ENCODE peak calls at places on chromosome 10, in eight cellular contexts. N, Q, C, Y, T, D, L and B are unnamed samples.

GRCh38 chr10:84957427-84957826 is 629.0 kb downstream of the CCSER2 start:
- DNase-seq in N (no peak), Q (no peak), C (no peak), Y (no peak), T (no peak), D (no peak), L (no peak), B (no peak)

GRCh38 chr10:6195891-6196290 is 6.8 kb upstream of the PFKFB3 start:
- DNase-seq in N (no peak), Q (no peak), C (no peak), Y (no peak), T (no peak), D (peak), L (no peak), B (no peak)

GRCh38 chr10:113347508-113347907 is 205.3 kb upstream of the HABP2 start:
- DNase-seq in N (no peak), Q (no peak), C (peak), Y (no peak), T (no peak), D (peak), L (no peak), B (no peak)

GRCh38 chr10:48604408-48605263 is at the start of gene ARHGAP22:
- DNase-seq in N (peak), Q (no peak), C (no peak), Y (peak), T (no peak), D (peak), L (no peak), B (peak)

GRCh38 chr10:120456626-120457430 is at the start of gene PLPP4:
- DNase-seq in N (peak), Q (no peak), C (no peak), Y (peak), T (no peak), D (no peak), L (no peak), B (peak)

GRCh38 chr10:77643795-77644468 is 6.3 kb upstream of the KCNMA1 start:
- DNase-seq in N (peak), Q (no peak), C (peak), Y (no peak), T (peak), D (no peak), L (peak), B (no peak)

GRCh38 chr10:47361293-47361692 is 13.1 kb downstream of the RBP3 start:
- DNase-seq in N (peak), Q (peak), C (peak), Y (no peak), T (peak), D (no peak), L (peak), B (no peak)

GRCh38 chr10:97820305-97820704 is 29.3 kb upstream of the GOLGA7B start:
- DNase-seq in N (no peak), Q (no peak), C (no peak), Y (no peak), T (no peak), D (no peak), L (no peak), B (no peak)

GRCh38 chr10:100528885-100529472 is 692 bp downstream of the NDUFB8 start:
- DNase-seq in N (peak), Q (no peak), C (no peak), Y (no peak), T (no peak), D (peak), L (no peak), B (no peak)

GRCh38 chr10:63901916-63902315 is 380.7 kb downstream of the REEP3 start:
- DNase-seq in N (no peak), Q (no peak), C (no peak), Y (no peak), T (no peak), D (no peak), L (no peak), B (no peak)

GRCh38 chr10:60461688-60462087 is 72.0 kb upstream of the ANK3 start:
- DNase-seq in N (no peak), Q (no peak), C (no peak), Y (no peak), T (no peak), D (no peak), L (no peak), B (no peak)

GRCh38 chr10:79344502-79345195 is 2.6 kb upstream of the PPIF start:
- DNase-seq in N (no peak), Q (no peak), C (peak), Y (no peak), T (no peak), D (no peak), L (no peak), B (no peak)

GRCh38 chr10:118995739-118996138 is 33.8 kb upstream of the NANOS1 start:
- DNase-seq in N (no peak), Q (no peak), C (no peak), Y (no peak), T (no peak), D (no peak), L (no peak), B (peak)

DNA sequence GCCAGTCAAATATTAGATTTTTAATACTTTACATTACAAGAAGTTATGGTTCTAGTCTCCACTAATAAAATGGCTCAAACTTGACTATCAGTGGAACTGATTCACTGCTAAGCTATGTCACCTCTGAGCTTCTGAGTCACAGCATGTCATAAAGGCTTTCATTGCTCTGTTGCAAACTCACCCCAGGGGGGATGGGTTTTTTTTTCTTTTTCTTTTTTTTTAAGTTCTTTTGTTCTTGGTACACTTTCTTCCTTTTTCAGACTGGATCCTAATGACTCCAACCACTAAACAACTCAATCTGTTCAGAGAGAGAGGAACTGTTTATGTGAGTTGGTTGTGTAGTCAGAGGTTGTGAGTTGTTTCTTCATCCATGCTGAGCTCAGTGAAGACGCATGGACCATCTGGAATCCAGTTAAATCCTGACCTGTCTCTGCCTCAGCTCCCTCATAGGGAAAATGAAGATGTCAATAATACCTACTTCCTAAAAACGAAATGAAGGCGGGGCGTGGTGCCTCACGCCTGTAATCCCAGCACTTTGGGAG is 11.0 kb downstream of the MYOF start:
- DNase-seq in N (no peak), Q (no peak), C (no peak), Y (no peak), T (peak), D (peak), L (peak), B (no peak)
- TF ChIP-seq POLR2A in N (no peak), Q (no peak), C (no peak), Y (no peak), T (no peak), D (no peak), L (no peak), B (no peak)

GRCh38 chr10:110212119-110213006 is 5.0 kb downstream of the MXI1 start:
- DNase-seq in N (peak), Q (peak), C (peak), Y (no peak), T (no peak), D (peak), L (no peak), B (peak)
- TF ChIP-seq POLR2A in N (peak), Q (no peak), C (no peak), Y (no peak), T (no peak), D (no peak), L (no peak), B (no peak)

GRCh38 chr10:4557469-4557868 is 268.5 kb upstream of the AKR1E2 start:
- DNase-seq in N (no peak), Q (no peak), C (no peak), Y (peak), T (no peak), D (no peak), L (no peak), B (no peak)
- TF ChIP-seq POLR2A in N (no peak), Q (no peak), C (no peak), Y (no peak), T (no peak), D (no peak), L (no peak), B (no peak)

GRCh38 chr10:38094158-38094922 is at the start of gene ZNF37A:
- DNase-seq in N (peak), Q (peak), C (peak), Y (peak), T (peak), D (peak), L (peak), B (peak)

GRCh38 chr10:38094923-38095574 is 912 bp downstream of the ZNF37A start:
- DNase-seq in N (peak), Q (no peak), C (no peak), Y (no peak), T (no peak), D (no peak), L (no peak), B (no peak)

GRCh38 chr10:38093816-38094157 is 350 bp upstream of the ZNF37A start:
- DNase-seq in N (peak), Q (no peak), C (no peak), Y (peak), T (no peak), D (no peak), L (no peak), B (no peak)
- TF ChIP-seq POLR2A in N (no peak), Q (no peak), C (no peak), Y (no peak), T (no peak), D (no peak), L (no peak), B (no peak)

DNA sequence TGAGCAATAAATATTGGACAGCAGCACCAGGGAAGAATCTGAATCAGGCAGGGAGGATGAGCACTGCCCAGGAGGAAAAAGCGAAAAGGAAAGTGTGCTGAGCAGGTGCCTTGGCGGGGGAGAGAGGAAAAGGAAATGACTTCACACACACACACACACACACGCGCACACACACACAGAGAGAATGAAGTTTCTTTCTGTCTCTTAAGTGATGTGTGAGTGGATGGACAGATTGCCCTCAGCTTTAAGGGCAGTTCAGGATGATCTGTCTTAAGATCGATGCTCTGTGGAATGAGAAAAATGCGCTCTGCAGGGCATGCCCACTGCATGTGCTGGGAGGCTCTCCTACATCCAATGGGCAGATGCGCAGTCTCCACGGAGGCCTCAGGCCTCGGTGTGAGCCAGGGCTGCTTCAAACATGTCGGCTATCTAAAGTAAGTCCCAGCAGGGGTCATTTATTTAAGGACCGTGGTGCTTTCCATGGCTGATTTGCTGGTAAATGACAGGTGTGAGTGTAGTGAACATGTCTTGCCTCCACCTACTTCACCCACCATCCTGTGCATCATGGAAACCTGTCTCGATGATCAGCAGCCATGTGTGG is 2.5 kb upstream of the ACBD5 start:
- DNase-seq in N (no peak), Q (peak), C (peak), Y (peak), T (peak), D (no peak), L (peak), B (no peak)
- TF ChIP-seq POLR2A in N (peak), Q (no peak), C (no peak), Y (peak), T (peak), D (no peak), L (peak), B (no peak)